ENCODE peak calls at places on chromosomes 3 and 15, in four cellular contexts. A, K, E and W are unnamed samples.

GRCh38 chr3:70824785-70825184 is 512.3 kb upstream of the MDFIC2 start:
- DNase-seq in A (peak), K (no peak), E (no peak), W (no peak)

GRCh38 chr15:71219646-71220045 is 104.4 kb downstream of the THSD4 start:
- DNase-seq in A (peak), E (no peak), K (no peak), W (no peak)

GRCh38 chr3:139982404-139982803 is 47.4 kb downstream of the CLSTN2 start:
- DNase-seq in A (no peak), E (no peak), K (no peak), W (no peak)

GRCh38 chr3:126136428-126137220 is 43.8 kb downstream of the ALDH1L1 start:
- DNase-seq in E (no peak), K (no peak), A (no peak), W (peak)

GRCh38 chr15:83919319-83919830 is 265.5 kb downstream of the ADAMTSL3 start:
- DNase-seq in K (no peak), A (no peak), E (no peak), W (no peak)

GRCh38 chr3:23880703-23881339 is 36.0 kb downstream of the NKIRAS1 start:
- DNase-seq in E (no peak), K (no peak), A (peak), W (no peak)

GRCh38 chr15:78075490-78076230 is 1.9 kb downstream of the TBC1D2B start:
- DNase-seq in A (peak), E (peak), K (no peak), W (peak)

GRCh38 chr3:141578197-141578596 is 91.4 kb downstream of the RASA2 start:
- DNase-seq in E (no peak), A (peak), K (no peak), W (no peak)

GRCh38 chr3:48437812-48438211 is 2.1 kb downstream of the CCDC51 start:
- DNase-seq in A (no peak), E (no peak), K (no peak), W (no peak)

GRCh38 chr3:42247576-42248027 is 18.4 kb downstream of the CCK start:
- DNase-seq in A (peak), K (peak), E (peak), W (peak)

GRCh38 chr3:71107926-71108325 is 475.6 kb downstream of the FOXP1 start:
- DNase-seq in K (no peak), E (no peak), A (peak), W (no peak)

GRCh38 chr3:102161362-102162006 is 273.3 kb upstream of the ZPLD1 start:
- DNase-seq in K (no peak), A (no peak), E (no peak), W (no peak)

GRCh38 chr3:171778493-171778892 is 31.8 kb downstream of the PLD1 start:
- DNase-seq in A (no peak), E (no peak), K (no peak), W (no peak)

GRCh38 chr15:72271895-72272212 is 500 bp downstream of the PARP6 start:
- DNase-seq in A (peak), E (no peak), K (no peak), W (no peak)

GRCh38 chr3:108552267-108553159 is 36.7 kb downstream of the CIP2A start:
- DNase-seq in K (no peak), E (no peak), A (peak), W (no peak)

GRCh38 chr3:143306419-143306818 is 186.8 kb downstream of the CHST2 start:
- DNase-seq in K (no peak), A (no peak), E (no peak), W (no peak)

GRCh38 chr15:29097168-29097567 is 172.5 kb downstream of the NSMCE3 start:
- DNase-seq in E (no peak), K (no peak), A (no peak), W (no peak)

GRCh38 chr3:124834723-124835718 is 52.1 kb downstream of the ITGB5 start:
- DNase-seq in E (peak), A (peak), K (no peak), W (peak)

GRCh38 chr15:100191161-100191560 is 150.6 kb downstream of the ADAMTS17 start:
- DNase-seq in A (no peak), E (no peak), K (no peak), W (no peak)

GRCh38 chr15:26772588-26773484 is at the start of gene GABRB3:
- DNase-seq in E (peak), K (peak), A (no peak), W (peak)

GRCh38 chr3:15356186-15356585 is 23.8 kb upstream of the SH3BP5 start:
- DNase-seq in A (peak), E (no peak), K (no peak), W (no peak)

GRCh38 chr3:28000608-28001007 is 240.8 kb upstream of the CMC1 start:
- DNase-seq in A (no peak), E (no peak), K (no peak), W (no peak)

GRCh38 chr3:115652738-115653137 is 29.4 kb downstream of the GAP43 start:
- DNase-seq in E (no peak), K (no peak), A (no peak), W (no peak)

GRCh38 chr3:7029562-7029961 is 168.6 kb downstream of the GRM7 start:
- DNase-seq in K (no peak), A (no peak), E (no peak), W (no peak)

GRCh38 chr3:6799264-6799915 is 61.5 kb upstream of the GRM7 start:
- DNase-seq in K (peak), E (peak), A (no peak), W (peak)

GRCh38 chr15:82122754-82123400 is 77.1 kb upstream of the MEX3B start:
- DNase-seq in A (peak), E (no peak), K (no peak), W (no peak)

GRCh38 chr3:10407361-10407760 is 86.4 kb upstream of the SEC13 start:
- DNase-seq in K (no peak), E (no peak), A (no peak), W (no peak)

GRCh38 chr3:196159952-196160804 is 51.0 kb downstream of the ZDHHC19 start:
- DNase-seq in E (peak), K (no peak), A (peak), W (no peak)

GRCh38 chr3:125462722-125463299 is 57.2 kb downstream of the SNX4 start:
- DNase-seq in A (no peak), K (no peak), E (no peak), W (no peak)

GRCh38 chr3:89332311-89333159 is 225.1 kb downstream of the EPHA3 start:
- DNase-seq in A (no peak), E (no peak), K (peak), W (no peak)

GRCh38 chr3:145807990-145808389 is 353.0 kb downstream of the PLOD2 start:
- DNase-seq in A (peak), E (peak), K (peak), W (no peak)
- TF ChIP-seq CTCF in A (no peak), E (no peak), K (peak), W (no peak)

GRCh38 chr3:181326637-181327223 is 337.2 kb upstream of the DNAJC19 start:
- DNase-seq in E (no peak), K (no peak), A (no peak), W (no peak)
- TF ChIP-seq CTCF in E (peak), K (peak), A (peak), W (peak)

DNA sequence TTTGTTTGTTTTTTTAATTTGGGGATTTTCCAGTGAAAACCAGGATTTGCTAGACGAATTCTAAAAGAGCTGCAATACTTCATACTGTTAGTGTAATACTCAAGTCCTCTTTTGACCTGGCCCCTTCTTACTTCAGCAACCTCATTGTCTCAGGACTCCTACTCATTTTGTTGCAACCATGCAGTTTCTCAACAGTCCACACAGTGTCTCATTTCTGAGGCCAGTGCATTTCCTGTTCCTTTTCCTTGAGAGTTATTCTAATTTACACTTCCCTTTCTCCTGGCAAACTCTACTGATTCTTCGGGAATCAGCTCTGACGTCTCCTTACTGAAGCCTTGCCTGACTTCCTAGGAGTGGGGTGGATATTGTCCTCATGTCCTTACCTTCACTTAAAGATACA is 35.6 kb downstream of the NSUN3 start:
- DNase-seq in E (no peak), A (peak), K (no peak), W (no peak)
- TF ChIP-seq CTCF in E (no peak), A (no peak), K (no peak), W (no peak)

GRCh38 chr3:58463942-58464271 is 28.0 kb upstream of the KCTD6 start:
- DNase-seq in E (no peak), K (no peak), A (no peak), W (no peak)
- TF ChIP-seq CTCF in E (no peak), K (no peak), A (no peak), W (peak)

GRCh38 chr15:97473615-97474014 is 486.9 kb upstream of the ARRDC4 start:
- DNase-seq in A (no peak), K (no peak), E (no peak), W (no peak)
- TF ChIP-seq CTCF in A (no peak), K (no peak), E (no peak), W (no peak)

DNA sequence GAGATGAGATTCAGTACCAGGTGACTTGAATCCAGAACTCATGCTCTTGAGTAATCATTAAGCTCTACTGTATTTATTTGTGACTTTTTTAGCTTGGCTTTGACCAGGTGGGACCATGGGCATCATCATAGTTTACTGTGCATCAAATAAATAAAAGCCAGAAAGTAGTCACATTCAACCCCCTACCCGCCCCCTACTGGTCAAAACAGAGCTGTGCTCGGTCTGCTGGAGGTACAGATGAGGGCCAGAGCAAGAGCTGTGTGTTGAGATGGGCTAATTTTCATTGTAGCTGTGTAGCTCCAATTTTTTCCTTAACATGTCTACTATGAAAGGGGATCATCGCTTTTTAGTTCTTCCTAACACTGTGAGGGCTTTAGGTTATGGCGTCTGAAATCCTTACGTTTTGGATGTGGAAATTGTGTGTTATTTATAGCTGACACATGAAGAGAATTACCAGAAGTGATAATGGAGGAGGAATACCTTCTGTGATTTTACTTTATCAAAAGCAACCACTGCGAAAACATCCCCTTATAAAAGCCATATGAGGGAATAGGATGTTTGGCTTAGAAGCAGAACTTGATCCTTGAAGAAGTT is 375.1 kb downstream of the PTPRG start:
- DNase-seq in A (peak), K (peak), E (peak), W (peak)
- TF ChIP-seq CTCF in A (peak), K (peak), E (peak), W (peak)

GRCh38 chr3:31610700-31611275 is 78.1 kb downstream of the STT3B start:
- DNase-seq in E (no peak), A (peak), K (no peak), W (no peak)
- TF ChIP-seq CTCF in E (no peak), A (peak), K (peak), W (no peak)